ENCODE peak calls at places on chromosomes 2 and 18, in four cellular contexts. One of them, this sample, is unnamed.

GRCh38 chr2:64727843-64728463 is 74.2 kb upstream of the SERTAD2 start:
- DNase-seq in SK-N-SH: peak
- DNase-seq in GM12878: no peak
- DNase-seq in A549: no peak
- DNase-seq in this sample: no peak

GRCh38 chr2:202267495-202267894 is 1.9 kb downstream of the NOP58 start:
- DNase-seq in SK-N-SH: peak
- DNase-seq in A549: no peak
- DNase-seq in GM12878: no peak
- DNase-seq in this sample: no peak

GRCh38 chr18:62101236-62101635 is 85.6 kb downstream of the PIGN start:
- DNase-seq in SK-N-SH: no peak
- DNase-seq in A549: no peak
- DNase-seq in GM12878: no peak
- DNase-seq in this sample: no peak

GRCh38 chr2:112642961-112643360 is 2.8 kb upstream of the SLC20A1 start:
- DNase-seq in A549: no peak
- DNase-seq in SK-N-SH: no peak
- DNase-seq in GM12878: no peak
- DNase-seq in this sample: no peak

GRCh38 chr2:127313359-127313758 is 19.4 kb upstream of the ERCC3 start:
- DNase-seq in SK-N-SH: no peak
- DNase-seq in A549: no peak
- DNase-seq in GM12878: peak
- DNase-seq in this sample: no peak

GRCh38 chr2:50922506-50922905 is 109.4 kb downstream of the NRXN1 start:
- DNase-seq in SK-N-SH: no peak
- DNase-seq in A549: no peak
- DNase-seq in GM12878: no peak
- DNase-seq in this sample: no peak

GRCh38 chr18:62420151-62420512 is 95.0 kb downstream of the TNFRSF11A start:
- DNase-seq in SK-N-SH: no peak
- DNase-seq in A549: peak
- DNase-seq in GM12878: no peak
- DNase-seq in this sample: peak

GRCh38 chr2:168956392-168956791 is 55.3 kb downstream of the G6PC2 start:
- DNase-seq in A549: no peak
- DNase-seq in SK-N-SH: no peak
- DNase-seq in GM12878: no peak
- DNase-seq in this sample: no peak

GRCh38 chr18:2985628-2986027 is 27.3 kb downstream of the LPIN2 start:
- DNase-seq in GM12878: no peak
- DNase-seq in SK-N-SH: no peak
- DNase-seq in A549: peak
- DNase-seq in this sample: peak

GRCh38 chr2:241863021-241863954 is 4.6 kb upstream of the PDCD1 start:
- DNase-seq in A549: no peak
- DNase-seq in GM12878: no peak
- DNase-seq in SK-N-SH: peak
- DNase-seq in this sample: no peak

GRCh38 chr2:133676392-133677130 is 108.3 kb upstream of the NCKAP5 start:
- DNase-seq in A549: no peak
- DNase-seq in SK-N-SH: no peak
- DNase-seq in GM12878: no peak
- DNase-seq in this sample: no peak

GRCh38 chr2:224645722-224646121 is 60.6 kb upstream of the CUL3 start:
- DNase-seq in A549: no peak
- DNase-seq in GM12878: no peak
- DNase-seq in SK-N-SH: no peak
- DNase-seq in this sample: no peak

DNA sequence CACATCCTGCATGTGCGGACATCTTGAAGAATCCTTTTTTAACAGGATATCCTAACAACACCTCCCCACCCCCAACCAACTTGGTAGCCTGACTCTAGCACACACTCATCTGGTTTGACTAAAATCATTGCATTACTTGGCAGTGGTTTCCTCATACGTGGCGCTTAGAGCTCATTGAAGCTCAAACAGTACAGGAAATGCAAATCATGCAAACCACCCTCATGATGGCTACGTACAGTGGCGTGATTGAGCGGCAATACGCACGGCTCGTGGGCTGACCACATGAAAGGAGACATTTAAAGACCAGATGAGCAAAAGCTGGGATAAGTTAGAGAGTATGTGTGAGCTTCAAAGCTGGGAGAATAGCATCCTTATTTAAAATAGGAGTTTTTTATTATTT is 336.2 kb downstream of the ZEB2 start:
- DNase-seq in A549: no peak
- DNase-seq in SK-N-SH: no peak
- DNase-seq in GM12878: peak
- DNase-seq in this sample: no peak
- TF ChIP-seq RCOR1 in A549: no peak
- TF ChIP-seq RCOR1 in SK-N-SH: no peak
- TF ChIP-seq RCOR1 in GM12878: peak
- TF ChIP-seq RCOR1 in this sample: no peak

GRCh38 chr2:68589963-68590362 is 53.4 kb upstream of the PROKR1 start:
- DNase-seq in GM12878: no peak
- DNase-seq in A549: peak
- DNase-seq in SK-N-SH: no peak
- DNase-seq in this sample: no peak

GRCh38 chr2:68591225-68591624 is 52.2 kb upstream of the PROKR1 start:
- DNase-seq in GM12878: no peak
- DNase-seq in SK-N-SH: no peak
- DNase-seq in A549: no peak
- DNase-seq in this sample: no peak

GRCh38 chr2:68594041-68594440 is 49.3 kb upstream of the PROKR1 start:
- DNase-seq in GM12878: no peak
- DNase-seq in A549: no peak
- DNase-seq in SK-N-SH: no peak
- DNase-seq in this sample: no peak

GRCh38 chr2:68590702-68591101 is 52.7 kb upstream of the PROKR1 start:
- DNase-seq in GM12878: no peak
- DNase-seq in SK-N-SH: no peak
- DNase-seq in A549: no peak
- DNase-seq in this sample: no peak

GRCh38 chr2:68594674-68595492 is 48.5 kb upstream of the PROKR1 start:
- DNase-seq in GM12878: peak
- DNase-seq in SK-N-SH: peak
- DNase-seq in A549: peak
- DNase-seq in this sample: peak
- TF ChIP-seq REST in GM12878: no peak
- TF ChIP-seq REST in SK-N-SH: no peak
- TF ChIP-seq REST in A549: no peak
- TF ChIP-seq REST in this sample: no peak

GRCh38 chr18:11676867-11677266 is 12.2 kb upstream of the GNAL start:
- DNase-seq in GM12878: no peak
- DNase-seq in A549: peak
- DNase-seq in SK-N-SH: no peak
- DNase-seq in this sample: peak
- TF ChIP-seq RCOR1 in GM12878: no peak
- TF ChIP-seq RCOR1 in A549: no peak
- TF ChIP-seq RCOR1 in SK-N-SH: no peak
- TF ChIP-seq RCOR1 in this sample: no peak

DNA sequence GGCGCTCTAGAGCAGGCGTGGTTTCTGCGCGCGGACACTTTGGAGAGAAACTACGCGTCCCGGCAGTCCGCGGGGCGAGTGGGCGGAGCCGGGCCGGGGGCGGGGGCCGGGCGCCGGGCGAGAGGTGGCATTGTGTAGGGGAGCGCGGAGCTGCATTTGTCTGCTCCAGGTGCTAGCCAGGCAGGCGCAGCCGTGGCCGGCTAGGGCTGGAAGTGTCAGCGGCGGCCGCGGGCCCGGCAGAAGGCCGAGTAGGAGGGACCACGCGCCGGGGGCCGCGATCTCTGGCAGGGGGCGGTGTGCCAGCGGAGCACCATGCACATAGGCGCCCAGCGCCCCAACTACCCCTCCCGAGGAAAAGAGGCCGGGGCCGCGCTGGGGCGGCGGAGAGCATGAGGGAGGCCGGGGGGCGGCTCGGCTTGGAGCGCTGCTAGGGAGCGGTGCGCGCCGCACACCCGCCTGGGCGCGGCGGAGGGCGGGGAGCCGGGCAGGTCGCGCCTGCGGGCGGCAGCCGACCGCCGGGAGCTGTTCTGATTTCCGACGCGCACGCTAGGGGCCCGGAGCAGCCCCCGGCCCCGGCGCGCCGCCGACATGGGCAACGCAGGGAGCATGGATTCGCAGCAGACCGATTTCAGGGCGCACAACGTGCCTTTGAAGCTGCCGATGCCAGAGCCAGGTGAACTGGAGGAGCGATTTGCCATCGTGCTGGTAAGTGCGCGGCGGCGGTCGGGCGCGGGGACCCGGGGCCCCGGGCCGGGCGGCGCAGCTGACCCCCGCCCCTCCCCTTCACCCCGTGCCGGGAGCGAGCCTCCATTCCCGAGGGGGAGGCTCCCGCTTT is at the start of gene FMNL2:
- DNase-seq in A549: peak
- DNase-seq in GM12878: peak
- DNase-seq in SK-N-SH: peak
- DNase-seq in this sample: peak
- TF ChIP-seq REST in A549: no peak
- TF ChIP-seq REST in GM12878: no peak
- TF ChIP-seq REST in SK-N-SH: no peak
- TF ChIP-seq REST in this sample: no peak

DNA sequence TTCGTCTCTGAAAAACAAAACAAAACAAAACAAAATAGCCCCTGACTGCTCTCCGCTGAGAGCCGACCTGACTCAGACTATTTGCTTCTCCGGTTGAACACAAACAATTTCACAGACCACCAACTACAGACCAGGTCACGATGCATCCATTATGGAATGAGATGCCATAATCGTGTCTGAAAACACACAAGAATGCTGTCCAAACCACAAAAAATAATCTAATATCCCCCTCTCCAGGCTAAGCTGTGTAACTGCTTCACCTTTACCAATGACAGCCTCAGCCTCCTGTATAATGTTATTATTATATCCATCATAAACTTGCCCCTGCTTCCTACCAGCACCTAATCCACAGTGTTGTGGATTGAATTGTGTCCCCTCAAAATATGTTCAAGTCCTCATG is 114.7 kb downstream of the DNAH6 start:
- DNase-seq in GM12878: no peak
- DNase-seq in A549: peak
- DNase-seq in SK-N-SH: peak
- DNase-seq in this sample: peak
- TF ChIP-seq RCOR1 in GM12878: no peak
- TF ChIP-seq RCOR1 in A549: no peak
- TF ChIP-seq RCOR1 in SK-N-SH: no peak
- TF ChIP-seq RCOR1 in this sample: no peak